ENCODE peak calls at places on chromosomes 12 and 14, in eight cellular contexts. V is RKO, I is posterior cingulate gyrus, E is head of caudate nucleus, B is psoas muscle, Q is HL-60, R is AG08396, T is mucosa of descending colon. O is an unnamed sample.

GRCh38 chr12:127400231-127400630 is 866.7 kb upstream of the TMEM132C start:
- DNase-seq in V (no peak), I (no peak), E (no peak), B (no peak), Q (no peak), R (no peak), T (no peak), O (no peak)

GRCh38 chr14:69355955-69356321 is 42.2 kb downstream of the ERH start:
- DNase-seq in V (no peak), I (no peak), E (no peak), B (peak), Q (no peak), R (peak), T (no peak), O (no peak)

GRCh38 chr14:54291491-54292191 is 105.2 kb upstream of the CDKN3 start:
- DNase-seq in V (no peak), I (no peak), E (no peak), B (no peak), Q (no peak), R (no peak), T (no peak), O (no peak)

GRCh38 chr12:94305293-94305957 is 154.2 kb downstream of the CEP83 start:
- DNase-seq in V (no peak), I (no peak), E (no peak), B (no peak), Q (no peak), R (peak), T (no peak), O (no peak)

GRCh38 chr12:124520258-124520657 is 47.2 kb downstream of the NCOR2 start:
- DNase-seq in V (no peak), I (no peak), E (no peak), B (no peak), Q (no peak), R (no peak), T (peak), O (no peak)

GRCh38 chr12:57580466-57580795 is 10.6 kb upstream of the PIP4K2C start:
- DNase-seq in V (no peak), I (no peak), E (peak), B (no peak), Q (no peak), R (no peak), T (no peak), O (no peak)

GRCh38 chr12:131281016-131281415 is 327.3 kb downstream of the ADGRD1 start:
- DNase-seq in V (no peak), I (no peak), E (peak), B (no peak), Q (no peak), R (no peak), T (peak), O (no peak)

GRCh38 chr12:3489057-3489456 is 1.9 kb upstream of the PRMT8 start:
- DNase-seq in V (no peak), I (peak), E (peak), B (no peak), Q (no peak), R (peak), T (no peak), O (no peak)

GRCh38 chr12:20220339-20220738 is 148.0 kb upstream of the PDE3A start:
- DNase-seq in V (peak), I (no peak), E (no peak), B (no peak), Q (no peak), R (no peak), T (no peak), O (no peak)

GRCh38 chr12:82842480-82842879 is 155.8 kb downstream of the TMTC2 start:
- DNase-seq in V (no peak), I (no peak), E (no peak), B (no peak), Q (no peak), R (no peak), T (no peak), O (no peak)

GRCh38 chr12:74915718-74916117 is 293.9 kb downstream of the KCNC2 start:
- DNase-seq in V (no peak), I (no peak), E (no peak), B (no peak), Q (no peak), R (no peak), T (no peak), O (no peak)

GRCh38 chr12:94595152-94595551 is 55.2 kb downstream of the TMCC3 start:
- DNase-seq in V (no peak), I (no peak), E (no peak), B (no peak), Q (no peak), R (no peak), T (no peak), O (no peak)

GRCh38 chr12:47080725-47081502 is 1.2 kb upstream of the AMIGO2 start:
- DNase-seq in V (no peak), I (peak), E (peak), B (peak), Q (no peak), R (no peak), T (peak), O (peak)

GRCh38 chr12:49019435-49020317 is 1.1 kb upstream of the PRKAG1 start:
- DNase-seq in V (peak), I (no peak), E (no peak), B (no peak), Q (peak), R (no peak), T (no peak), O (peak)

GRCh38 chr12:46858368-46858767 is 32.6 kb upstream of the SLC38A4 start:
- DNase-seq in V (peak), I (no peak), E (no peak), B (no peak), Q (no peak), R (no peak), T (no peak), O (no peak)

GRCh38 chr14:69822456-69822855 is 25.4 kb upstream of the SLC10A1 start:
- DNase-seq in V (no peak), I (no peak), E (no peak), B (no peak), Q (no peak), R (no peak), T (no peak), O (no peak)

GRCh38 chr14:41446008-41446407 is 160.7 kb upstream of the LRFN5 start:
- DNase-seq in V (no peak), I (no peak), E (no peak), B (no peak), Q (no peak), R (no peak), T (no peak), O (no peak)

GRCh38 chr14:103101964-103102688 is 7.6 kb downstream of the EXOC3L4 start:
- DNase-seq in V (no peak), I (no peak), E (no peak), B (no peak), Q (no peak), R (no peak), T (peak), O (no peak)

GRCh38 chr12:13670249-13670648 is 311.2 kb downstream of the GRIN2B start:
- DNase-seq in V (no peak), I (no peak), E (no peak), B (no peak), Q (no peak), R (no peak), T (no peak), O (no peak)

GRCh38 chr14:67934087-67934486 is 114.5 kb downstream of the RAD51B start:
- DNase-seq in V (peak), I (no peak), E (no peak), B (no peak), Q (no peak), R (peak), T (no peak), O (peak)

GRCh38 chr12:58148405-58148804 is 207.0 kb downstream of the ATP23 start:
- DNase-seq in V (peak), I (peak), E (no peak), B (no peak), Q (no peak), R (no peak), T (no peak), O (no peak)

GRCh38 chr14:100839573-100840175 is 13.8 kb downstream of the MEG3 start:
- DNase-seq in V (no peak), I (no peak), E (no peak), B (peak), Q (no peak), R (no peak), T (peak), O (no peak)

GRCh38 chr12:58443273-58443980 is 476.9 kb downstream of the LRIG3 start:
- DNase-seq in V (no peak), I (no peak), E (no peak), B (no peak), Q (no peak), R (no peak), T (no peak), O (peak)

GRCh38 chr14:32761381-32761968 is 177.2 kb upstream of the NPAS3 start:
- DNase-seq in V (no peak), I (no peak), E (no peak), B (no peak), Q (no peak), R (peak), T (no peak), O (no peak)

GRCh38 chr14:26444745-26445144 is 153.1 kb downstream of the NOVA1 start:
- DNase-seq in V (peak), I (no peak), E (no peak), B (no peak), Q (no peak), R (no peak), T (no peak), O (no peak)

GRCh38 chr14:94867931-94868597 is 98.2 kb upstream of the GSC start:
- DNase-seq in V (peak), I (peak), E (peak), B (no peak), Q (no peak), R (no peak), T (no peak), O (no peak)

GRCh38 chr14:49187799-49188198 is 398.4 kb downstream of the RPS29 start:
- DNase-seq in V (no peak), I (no peak), E (no peak), B (no peak), Q (no peak), R (no peak), T (no peak), O (no peak)

GRCh38 chr14:52043690-52044089 is 25.2 kb downstream of the NID2 start:
- DNase-seq in V (peak), I (no peak), E (no peak), B (no peak), Q (no peak), R (peak), T (no peak), O (no peak)

GRCh38 chr12:67689339-67689738 is 40.8 kb downstream of the DYRK2 start:
- DNase-seq in V (no peak), I (no peak), E (no peak), B (no peak), Q (no peak), R (no peak), T (no peak), O (no peak)

GRCh38 chr12:69476276-69477017 is 6.3 kb downstream of the FRS2 start:
- DNase-seq in V (no peak), I (no peak), E (no peak), B (no peak), Q (no peak), R (no peak), T (no peak), O (no peak)

O was measured in AML-193.